ENCODE peak calls at places on chromosomes 13 and 19, in four cellular contexts. X is ascending aorta, C is epithelial cell of proximal tubule, V is lower leg skin. F is an unnamed sample.
A peak's percentile ranks its signal among the peaks of the same experiment; 100 is the strongest.

GRCh38 chr13:52002361-52002760 is 8.9 kb downstream of the ATP7B start:
- DNase-seq in V (no peak), C (no peak), X (no peak), F (no peak)

GRCh38 chr13:91058066-91058465 is 289.4 kb upstream of the MIR17HG start:
- DNase-seq in V (no peak), X (no peak), C (no peak), F (no peak)

GRCh38 chr19:15288146-15288963 is 44.0 kb downstream of the BRD4 start:
- DNase-seq in C (no peak), X (no peak), V (peak; percentile 90), F (no peak)

GRCh38 chr13:81197966-81198365 is 857.0 kb upstream of the SPRY2 start:
- DNase-seq in X (no peak), V (no peak), C (no peak), F (no peak)

GRCh38 chr19:40740747-40741146 is 9.5 kb downstream of the ACTMAP start:
- DNase-seq in V (peak; percentile 96), C (no peak), X (no peak), F (no peak)

GRCh38 chr19:51158474-51159129 is 16.5 kb downstream of the SIGLEC7 start:
- DNase-seq in X (no peak), V (peak; percentile 92), C (no peak), F (no peak)

GRCh38 chr13:63190219-63190618 is 1774.6 kb upstream of the PCDH20 start:
- DNase-seq in C (no peak), X (no peak), V (no peak), F (no peak)

GRCh38 chr13:65841156-65841555 is 1389.0 kb downstream of the PCDH9 start:
- DNase-seq in C (no peak), X (no peak), V (no peak), F (no peak)

GRCh38 chr19:12872941-12873890 is 8.0 kb downstream of the DNASE2 start:
- DNase-seq in C (peak; percentile 50), V (no peak), X (no peak), F (no peak)

GRCh38 chr13:110457361-110457760 is 104.2 kb downstream of the RAB20 start:
- DNase-seq in X (no peak), C (no peak), V (no peak), F (no peak)

GRCh38 chr13:46388846-46389245 is 1.8 kb upstream of the RUBCNL start:
- DNase-seq in V (no peak), C (no peak), X (no peak), F (no peak)

GRCh38 chr19:5171711-5172110 is 168.9 kb downstream of the PTPRS start:
- DNase-seq in V (no peak), X (no peak), C (no peak), F (peak; percentile 8)

GRCh38 chr13:60931858-60932546 is 483.6 kb downstream of the PCDH20 start:
- DNase-seq in V (no peak), X (no peak), C (no peak), F (no peak)

GRCh38 chr19:1027953-1028902 is 1.8 kb downstream of the CNN2 start:
- DNase-seq in V (peak; percentile 95), X (no peak), C (no peak), F (peak; percentile 78)

GRCh38 chr19:16326401-16327130 is 1.9 kb downstream of the KLF2 start:
- DNase-seq in X (no peak), C (no peak), V (peak; percentile 88), F (no peak)

DNA sequence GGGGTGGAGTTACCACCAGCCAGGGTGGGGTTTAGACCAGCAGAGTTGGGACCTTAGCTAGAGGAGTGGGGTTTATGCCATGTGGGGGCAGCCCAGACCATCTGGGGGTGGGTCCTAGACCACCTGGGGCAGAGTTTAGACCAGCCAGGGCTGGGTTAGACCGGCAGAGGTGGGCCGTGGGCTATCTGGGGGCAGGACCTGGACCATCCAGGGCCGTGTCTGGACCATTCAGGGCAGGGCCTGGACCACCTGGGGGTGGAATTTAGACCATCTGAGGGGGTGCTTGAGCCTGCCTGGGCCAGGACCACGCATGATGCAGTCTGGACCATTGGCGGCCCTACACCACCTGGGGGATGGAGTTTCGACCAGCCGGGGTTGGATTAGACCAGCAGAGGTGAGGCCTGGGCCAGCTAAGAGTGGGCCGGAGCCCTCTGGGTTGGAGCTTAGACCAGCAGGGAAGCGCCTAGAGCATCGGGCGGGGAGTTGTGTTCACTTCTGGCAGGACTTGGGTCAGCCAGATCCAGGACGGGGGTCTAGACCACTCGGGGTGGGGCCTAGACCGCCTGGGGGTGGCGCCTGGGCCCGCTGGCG is 9.9 kb upstream of the CACNG6 start:
- DNase-seq in X (no peak), V (no peak), C (no peak), F (no peak)
- H3K4me3 ChIP-seq in X (no peak overlapping the region), V (no peak overlapping the region), C (no peak overlapping the region), F (no peak overlapping the region)

GRCh38 chr13:98567140-98567539 is 9.8 kb downstream of the STK24 start:
- DNase-seq in X (no peak), C (no peak), V (peak; percentile 74), F (no peak)
- TF ChIP-seq CTCF in X (no peak), C (no peak), V (no peak), F (no peak)

DNA sequence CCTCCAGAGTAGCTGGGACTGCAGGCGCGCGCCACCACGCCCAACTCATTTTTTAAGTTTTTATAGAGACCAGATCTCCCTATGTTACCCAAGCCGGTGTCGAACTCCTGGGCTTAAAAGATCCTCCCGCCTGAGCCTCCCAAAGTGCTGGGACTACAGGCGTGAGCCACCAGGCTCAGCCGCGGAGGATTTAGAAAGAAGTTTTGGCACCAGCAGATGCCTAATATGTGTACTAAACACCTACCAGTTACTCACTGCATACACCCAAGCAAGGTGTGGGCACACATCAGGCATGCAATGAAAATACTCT is 464 bp upstream of the ZFP14 start:
- DNase-seq in X (no peak), C (no peak), V (no peak), F (no peak)
- H3K4me3 ChIP-seq in X (peak overlapping the region; percentile 92), C (peak overlapping the region; percentile 76), V (peak overlapping the region; percentile 63), F (peak overlapping the region; percentile 92)

DNA sequence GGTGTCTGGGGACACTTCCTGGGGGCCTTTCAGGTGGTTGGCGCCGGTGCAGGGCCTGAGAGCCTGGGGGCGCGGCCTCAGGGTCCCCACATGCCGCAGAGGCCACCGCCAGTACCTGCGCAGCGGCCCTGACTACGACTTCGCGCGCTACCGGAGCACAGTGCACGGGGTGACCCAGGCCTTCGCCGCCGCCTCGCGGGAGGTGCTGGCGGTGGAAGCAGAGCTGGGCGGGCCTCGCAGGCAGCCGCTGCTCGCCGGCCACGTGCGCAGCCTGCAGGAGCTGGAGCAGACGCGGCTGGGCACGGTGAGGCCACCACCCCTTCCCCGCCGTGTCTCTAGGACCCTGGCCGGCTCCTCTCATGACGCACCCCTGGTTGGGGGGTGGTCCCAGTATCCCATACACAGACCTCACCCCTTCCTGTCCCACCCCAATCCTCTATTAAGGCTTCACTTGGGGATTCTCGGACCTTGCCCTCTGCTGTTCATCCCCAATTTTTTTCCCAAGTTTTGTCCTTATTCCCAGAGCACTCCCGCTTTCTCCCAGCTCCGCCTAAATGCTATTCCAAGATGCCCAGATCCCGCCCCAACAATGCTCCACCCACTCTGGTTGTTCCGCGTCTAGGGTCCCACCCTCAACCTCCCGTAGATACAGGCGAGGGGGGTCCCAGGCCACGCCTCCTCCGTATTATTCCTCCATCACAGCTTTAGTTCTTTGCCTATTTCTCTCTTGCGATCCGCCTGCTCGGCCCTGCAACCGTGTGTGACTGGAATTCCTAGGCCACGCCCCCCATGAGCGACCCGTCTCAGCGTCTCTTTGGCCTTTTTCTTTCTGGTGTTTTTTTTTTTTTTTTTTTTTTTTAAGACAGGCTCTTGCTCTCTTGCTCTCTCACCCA is 1.0 kb downstream of the REX1BD start:
- DNase-seq in C (no peak), V (peak; percentile 94), X (no peak), F (no peak)
- TF ChIP-seq CTCF in C (no peak), V (no peak), X (peak; percentile 7), F (peak; percentile 2)

GRCh38 chr19:45824531-45825262 is 9.6 kb upstream of the RSPH6A start:
- DNase-seq in C (no peak), X (no peak), V (no peak), F (no peak)

GRCh38 chr19:45822716-45823115 is 7.6 kb upstream of the RSPH6A start:
- DNase-seq in X (no peak), V (no peak), C (no peak), F (no peak)

GRCh38 chr19:45824041-45824471 is 8.9 kb upstream of the RSPH6A start:
- DNase-seq in V (no peak), X (no peak), C (no peak), F (no peak)

GRCh38 chr19:45821570-45821969 is 6.5 kb upstream of the RSPH6A start:
- DNase-seq in X (no peak), V (no peak), C (no peak), F (no peak)

DNA sequence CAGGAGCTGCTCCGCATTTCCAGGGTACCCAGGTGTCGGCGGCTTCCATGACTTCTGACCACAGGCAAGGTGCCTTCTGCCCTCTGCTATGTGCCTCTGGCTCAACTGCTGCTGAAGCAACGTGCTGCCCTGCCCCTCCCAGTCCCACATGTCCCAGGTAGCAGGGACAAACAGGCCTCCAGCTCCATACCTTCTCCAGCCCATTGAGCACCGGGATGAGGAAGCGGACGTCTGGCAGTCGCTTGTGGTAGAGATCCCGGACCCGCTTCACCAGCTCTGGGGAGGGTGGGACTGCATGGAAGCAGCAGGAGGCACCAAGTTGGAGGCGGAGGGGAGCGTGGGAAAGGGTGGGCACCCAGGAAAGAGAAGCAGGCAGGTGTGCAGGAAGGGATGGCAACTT is 8.1 kb upstream of the RSPH6A start:
- DNase-seq in C (no peak), V (no peak), X (no peak), F (no peak)
- H3K4me3 ChIP-seq in C (no peak overlapping the region), V (no peak overlapping the region), X (no peak overlapping the region), F (no peak overlapping the region)

GRCh38 chr13:40158218-40158617 is 502.8 kb downstream of the COG6 start:
- DNase-seq in V (no peak), X (no peak), C (no peak), F (no peak)
- TF ChIP-seq CTCF in V (no peak), X (no peak), C (no peak), F (no peak)

DNA sequence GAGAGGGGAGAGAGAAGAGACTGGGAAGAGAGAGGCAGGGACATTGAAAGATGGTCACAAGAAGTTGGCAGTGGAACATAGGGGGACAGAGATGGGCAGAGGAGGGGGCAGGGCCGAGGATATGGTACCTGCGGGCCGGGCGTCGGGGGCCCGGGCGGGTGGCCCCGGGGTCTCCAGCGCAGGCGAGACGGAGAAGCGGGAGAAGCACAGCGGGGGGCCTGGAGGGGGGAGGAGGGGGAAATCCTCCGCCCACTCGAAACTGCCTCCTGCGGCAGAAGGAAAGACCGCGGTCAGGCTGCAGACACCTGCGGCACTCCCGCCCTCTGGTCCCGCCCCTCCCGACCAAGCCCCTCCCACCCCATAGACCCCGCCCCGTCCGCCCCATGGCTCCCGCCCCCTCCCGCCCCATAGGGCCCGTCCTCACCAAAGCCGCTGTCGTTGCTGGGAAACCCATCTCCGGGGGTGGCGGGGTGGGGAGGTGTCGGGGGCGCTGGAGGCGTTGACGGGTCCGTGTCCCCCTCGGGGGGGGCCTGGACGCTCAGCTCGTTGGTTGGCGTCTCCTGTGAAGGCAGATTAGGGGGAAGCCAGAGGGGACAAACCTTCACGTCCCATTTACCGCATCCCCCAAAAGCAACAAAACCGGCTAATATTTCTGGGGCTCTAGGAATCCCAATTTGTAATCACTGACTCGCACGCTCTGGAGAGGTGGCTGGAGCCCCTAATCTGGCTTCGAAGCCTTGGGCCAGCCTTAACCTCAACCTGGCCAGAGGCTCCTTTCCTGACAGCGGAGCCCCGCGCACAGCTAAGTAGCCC is 20.4 kb downstream of the LMTK3 start:
- DNase-seq in C (no peak), X (no peak), V (no peak), F (no peak)
- H3K4me3 ChIP-seq in C (peak overlapping the region; percentile 25), X (no peak overlapping the region), V (no peak overlapping the region), F (peak overlapping the region; percentile 18)

DNA sequence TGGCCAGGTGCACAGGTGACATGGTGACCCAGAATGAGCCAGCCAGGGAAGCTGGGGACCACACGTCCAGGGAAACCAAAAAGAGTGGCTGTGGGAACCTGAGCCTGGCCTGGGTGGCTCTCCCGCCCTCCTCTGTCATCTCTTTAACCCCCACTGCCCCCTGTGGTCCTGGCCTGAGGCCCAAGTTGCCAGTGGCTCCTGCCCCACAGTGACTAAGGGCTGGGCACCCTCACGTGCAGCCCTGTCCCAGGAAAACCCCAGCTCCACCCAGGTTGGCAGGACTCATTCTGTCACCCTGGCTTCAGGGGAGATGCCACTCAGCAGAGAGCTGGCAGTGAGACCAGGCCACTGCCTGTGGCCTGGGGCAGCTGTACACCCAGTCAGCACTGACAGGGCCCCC is 30.6 kb upstream of the ISYNA1 start:
- DNase-seq in X (no peak), C (no peak), V (no peak), F (no peak)
- TF ChIP-seq CTCF in X (no peak), C (no peak), V (no peak), F (no peak)